ENCODE peak calls at places on chromosomes 11 and 22, in four cellular contexts. J, P, X and K are unnamed samples.
A peak's percentile ranks its signal among the peaks of the same experiment; 100 is the strongest.

GRCh38 chr22:35465109-35465701 is 65.3 kb downstream of the MCM5 start:
- DNase-seq in P (no peak), J (peak; percentile 15), X (no peak), K (no peak)

GRCh38 chr22:49354516-49355205 is 473.0 kb downstream of the BRD1 start:
- DNase-seq in P (no peak), J (no peak), X (peak; percentile 5), K (no peak)

GRCh38 chr22:42685941-42686666 is 34.6 kb downstream of the A4GALT start:
- DNase-seq in J (no peak), P (no peak), X (peak; percentile 45), K (no peak)

GRCh38 chr11:32437406-32438345 is 2.3 kb upstream of the WT1 start:
- DNase-seq in J (no peak), X (peak; percentile 16), P (no peak), K (no peak)

GRCh38 chr22:25167834-25168601 is 31.6 kb upstream of the CRYBB3 start:
- DNase-seq in J (peak; percentile 27), P (no peak), X (no peak), K (peak; percentile 15)

GRCh38 chr22:29309332-29310064 is 3.0 kb downstream of the GAS2L1 start:
- DNase-seq in P (peak; percentile 33), X (peak; percentile 66), J (no peak), K (no peak)

GRCh38 chr11:83073248-83073647 is 1.6 kb upstream of the RAB30 start:
- DNase-seq in X (no peak), P (no peak), J (no peak), K (no peak)

GRCh38 chr22:44575344-44576268 is 77.6 kb upstream of the RTL6 start:
- DNase-seq in X (peak; percentile 64), J (no peak), P (no peak), K (no peak)

GRCh38 chr11:123509737-123510578 is 79.9 kb downstream of the GRAMD1B start:
- DNase-seq in P (no peak), J (no peak), X (peak; percentile 84), K (no peak)

GRCh38 chr11:76801736-76802135 is 18.6 kb downstream of the TSKU start:
- DNase-seq in J (peak; percentile 61), X (no peak), P (no peak), K (no peak)

GRCh38 chr11:125443767-125444311 is 52.2 kb downstream of the FEZ1 start:
- DNase-seq in P (no peak), X (no peak), J (no peak), K (no peak)

GRCh38 chr11:57547854-57548377 is 10.5 kb downstream of the SMTNL1 start:
- DNase-seq in X (no peak), P (no peak), J (no peak), K (no peak)

GRCh38 chr11:83410605-83411565 is 124.7 kb upstream of the CCDC90B start:
- DNase-seq in P (no peak), J (no peak), X (no peak), K (no peak)

GRCh38 chr11:64858467-64859401 is 14.3 kb upstream of the CDC42BPG start:
- DNase-seq in X (no peak), J (no peak), P (no peak), K (no peak)

DNA sequence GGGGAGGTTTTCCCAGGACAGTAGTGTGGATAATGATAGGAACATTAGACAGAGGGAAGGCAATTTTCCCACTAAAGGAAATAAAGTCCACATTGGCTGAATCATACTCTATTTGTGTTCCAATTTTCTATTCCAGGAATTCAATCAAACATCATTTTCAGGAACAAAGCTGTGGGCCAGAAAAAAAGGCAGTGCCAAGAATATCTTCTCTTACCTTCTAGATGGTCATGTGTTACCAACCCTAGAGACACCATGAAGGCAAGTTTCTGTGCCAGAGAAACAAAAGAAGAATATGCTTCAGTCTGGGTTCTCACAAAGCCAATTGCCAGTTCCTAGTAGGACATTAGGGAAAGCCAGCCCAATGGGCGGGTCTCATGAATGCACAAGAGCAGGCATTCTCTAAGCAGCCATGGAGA is 27.5 kb downstream of the LARGE2 start:
- DNase-seq in X (no peak), P (no peak), J (no peak), K (no peak)
- TF ChIP-seq ELF1 in X (no peak), P (no peak), J (no peak), K (no peak)

GRCh38 chr11:7050191-7050590 is 29.9 kb downstream of the NLRP14 start:
- DNase-seq in J (no peak), P (no peak), X (no peak), K (no peak)
- H3K9ac ChIP-seq in J (no peak overlapping the region), P (no peak overlapping the region), X (no peak overlapping the region), K (no peak overlapping the region)

GRCh38 chr22:17692841-17693240 is 54.3 kb downstream of the BCL2L13 start:
- DNase-seq in X (no peak), P (no peak), J (no peak), K (no peak)
- TF ChIP-seq ELF1 in X (no peak), P (no peak), J (no peak), K (no peak)

DNA sequence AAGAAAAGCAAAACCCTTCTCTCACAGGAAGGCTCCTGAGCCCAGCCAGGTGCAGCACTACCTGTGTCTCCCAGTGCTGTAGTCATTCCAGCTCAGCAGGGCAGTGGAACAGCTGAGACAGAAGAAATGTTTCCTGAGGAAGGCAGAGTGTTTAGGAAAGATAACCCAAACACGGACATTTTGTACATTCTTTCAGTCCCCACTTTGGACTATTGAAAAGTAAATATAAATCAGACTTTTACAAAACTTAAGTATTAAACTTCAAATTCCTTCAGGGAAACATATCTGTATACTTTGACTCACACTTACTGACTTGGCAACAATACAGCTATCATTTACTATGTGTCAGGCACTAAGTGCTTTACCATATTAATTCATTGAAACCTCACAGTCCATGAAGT is 40.4 kb downstream of the RRAS2 start:
- DNase-seq in P (no peak), X (no peak), J (no peak), K (no peak)
- H3K9ac ChIP-seq in P (no peak overlapping the region), X (no peak overlapping the region), J (no peak overlapping the region), K (no peak overlapping the region)

DNA sequence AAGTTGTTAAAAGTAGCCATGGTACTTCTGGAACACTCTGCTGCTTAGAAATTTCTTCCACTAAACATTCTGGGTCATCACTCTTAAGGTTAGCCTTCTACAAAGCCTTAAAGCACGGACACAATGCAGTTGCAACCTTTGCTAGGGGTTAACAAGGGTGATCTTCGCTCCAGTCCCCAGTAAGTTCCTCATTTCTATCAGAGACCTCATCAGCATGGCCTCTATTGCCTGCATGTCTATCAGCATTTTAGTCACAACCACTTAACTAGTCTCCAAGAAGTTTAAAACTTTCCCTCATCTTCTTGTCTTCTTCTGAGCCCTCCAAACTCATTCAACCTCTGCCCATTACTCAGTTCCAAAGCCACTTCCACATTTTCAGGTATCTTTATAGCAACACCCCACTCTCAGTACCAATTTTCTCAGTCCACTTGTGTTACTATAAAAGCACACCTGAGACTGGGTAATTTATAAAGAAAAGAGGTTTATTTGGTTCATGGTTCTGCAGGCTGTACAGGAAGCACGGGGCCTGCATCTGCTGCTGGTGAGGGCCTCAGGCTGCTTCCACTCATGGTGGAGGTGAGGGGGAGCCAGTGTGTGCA is 48.7 kb upstream of the TH start:
- DNase-seq in J (no peak), P (no peak), X (no peak), K (no peak)
- TF ChIP-seq ELF1 in J (no peak), P (no peak), X (no peak), K (no peak)

GRCh38 chr11:23679981-23680380 is 816.9 kb upstream of the LUZP2 start:
- DNase-seq in X (no peak), P (no peak), J (no peak), K (no peak)
- H3K9ac ChIP-seq in X (no peak overlapping the region), P (no peak overlapping the region), J (no peak overlapping the region), K (no peak overlapping the region)

DNA sequence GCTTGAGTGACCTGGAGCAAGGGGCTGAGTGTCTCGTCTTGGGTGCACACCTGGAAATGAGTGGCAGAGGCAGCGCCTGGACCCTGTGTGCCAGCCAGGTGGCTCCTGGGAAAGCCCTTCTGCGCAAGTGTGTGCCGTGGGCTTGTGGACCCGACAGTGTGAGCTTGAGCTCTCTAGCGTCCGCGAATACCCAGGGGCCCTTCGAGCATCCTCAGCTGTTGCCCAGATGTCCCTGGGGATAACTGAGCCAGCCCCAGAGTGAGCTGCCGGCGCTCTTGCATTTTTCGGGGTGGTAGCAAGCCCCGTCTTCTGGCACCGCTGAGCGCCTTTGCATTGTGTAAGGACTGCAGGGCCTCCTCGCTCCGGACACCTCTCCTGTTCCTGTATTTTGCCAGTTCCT is 399.2 kb downstream of the TBC1D22A start:
- DNase-seq in X (no peak), J (no peak), P (no peak), K (no peak)
- TF ChIP-seq ELF1 in X (no peak), J (no peak), P (no peak), K (no peak)

GRCh38 chr11:111913997-111914396 is 1.5 kb downstream of the HSPB2 start:
- DNase-seq in P (no peak), J (peak; percentile 46), X (no peak), K (no peak)
- H3K9ac ChIP-seq in P (no peak overlapping the region), J (no peak overlapping the region), X (no peak overlapping the region), K (no peak overlapping the region)

GRCh38 chr11:66418986-66419308 is 1.9 kb upstream of the NPAS4 start:
- DNase-seq in P (no peak), J (no peak), X (no peak), K (no peak)

GRCh38 chr11:66418168-66418985 is 2.5 kb upstream of the NPAS4 start:
- DNase-seq in X (peak; percentile 85), J (peak; percentile 53), P (peak; percentile 74), K (peak; percentile 48)

GRCh38 chr11:66420671-66421476 is at the start of gene NPAS4:
- DNase-seq in X (peak; percentile 89), J (no peak), P (no peak), K (no peak)

GRCh38 chr11:66419825-66420224 is 1.0 kb upstream of the NPAS4 start:
- DNase-seq in J (no peak), X (peak; percentile 89), P (no peak), K (no peak)

GRCh38 chr11:66421492-66422205 is 814 bp downstream of the NPAS4 start:
- DNase-seq in X (peak; percentile 82), P (peak; percentile 89), J (peak; percentile 78), K (peak; percentile 55)
- TF ChIP-seq ELF1 in X (no peak), P (peak; percentile 71), J (peak; percentile 97), K (no peak)